ENCODE peak calls at places on chromosome 21, in seven cellular contexts. S is cardiac muscle cell, B is fibroblast of the aortic adventitia, M is renal cortical epithelial cell, V is HL-60, N is non-pigmented ciliary epithelial cell, T is M059J. G is an unnamed sample.

GRCh38 chr21:36320421-36321324 is 676 bp downstream of the MORC3 start:
- DNase-seq in S (peak; percentile 74), B (peak; percentile 58), M (peak; percentile 32), V (peak; percentile 52), N (no peak), T (peak; percentile 81), G (peak; percentile 56)

GRCh38 chr21:43268086-43268803 is 99.4 kb downstream of the CRYAA start:
- DNase-seq in S (no peak), B (no peak), M (no peak), V (no peak), N (no peak), T (no peak), G (no peak)

GRCh38 chr21:29351691-29352090 is 53.0 kb downstream of the BACH1 start:
- DNase-seq in S (peak; percentile 45), B (peak; percentile 93), M (peak; percentile 47), V (no peak), N (peak; percentile 72), T (peak; percentile 43), G (no peak)

GRCh38 chr21:17585875-17586450 is 26.7 kb downstream of the BTG3 start:
- DNase-seq in S (peak; percentile 53), B (peak; percentile 80), M (peak; percentile 58), V (peak; percentile 2), N (peak; percentile 24), T (peak; percentile 65), G (no peak)

GRCh38 chr21:14737922-14738321 is 191.8 kb upstream of the SAMSN1 start:
- DNase-seq in S (peak; percentile 52), B (peak; percentile 78), M (peak; percentile 65), V (peak; percentile 75), N (no peak), T (peak; percentile 41), G (peak; percentile 75)

GRCh38 chr21:43306911-43307676 is 119.8 kb downstream of the SIK1 start:
- DNase-seq in S (no peak), B (no peak), M (peak; percentile 72), V (no peak), N (no peak), T (peak; percentile 96), G (no peak)

GRCh38 chr21:46171585-46171984 is 12.7 kb downstream of the SPATC1L start:
- DNase-seq in S (no peak), B (peak; percentile 50), M (no peak), V (no peak), N (no peak), T (no peak), G (no peak)

GRCh38 chr21:34612056-34612455 is 2.9 kb downstream of the RCAN1 start:
- DNase-seq in S (no peak), B (no peak), M (no peak), V (no peak), N (no peak), T (no peak), G (no peak)

GRCh38 chr21:41197582-41197981 is 29.6 kb downstream of the BACE2 start:
- DNase-seq in S (no peak), B (no peak), M (peak; percentile 42), V (no peak), N (no peak), T (no peak), G (no peak)

GRCh38 chr21:17513214-17514123 is 626 bp downstream of the CXADR start:
- DNase-seq in S (peak; percentile 75), B (peak; percentile 33), M (no peak), V (no peak), N (no peak), T (peak; percentile 49), G (no peak)

GRCh38 chr21:16563111-16563510 is 833.3 kb downstream of the USP25 start:
- DNase-seq in S (no peak), B (no peak), M (no peak), V (no peak), N (no peak), T (peak; percentile 61), G (peak; percentile 32)

GRCh38 chr21:36654341-36654740 is 44.6 kb upstream of the SIM2 start:
- DNase-seq in S (no peak), B (no peak), M (no peak), V (no peak), N (no peak), T (no peak), G (no peak)

GRCh38 chr21:21396424-21396823 is 398.2 kb downstream of the NCAM2 start:
- DNase-seq in S (no peak), B (no peak), M (no peak), V (no peak), N (no peak), T (no peak), G (no peak)

GRCh38 chr21:45420623-45421041 is 15.7 kb downstream of the COL18A1 start:
- DNase-seq in S (peak; percentile 34), B (no peak), M (peak; percentile 80), V (no peak), N (no peak), T (peak; percentile 28), G (no peak)

GRCh38 chr21:29056005-29056404 is 17.4 kb downstream of the CCT8 start:
- DNase-seq in S (no peak), B (no peak), M (no peak), V (no peak), N (no peak), T (no peak), G (no peak)

GRCh38 chr21:44994016-44994365 is 54.2 kb downstream of the SLX9 start:
- DNase-seq in S (no peak), B (no peak), M (no peak), V (no peak), N (no peak), T (no peak), G (no peak)

GRCh38 chr21:43315244-43316137 is 111.4 kb downstream of the SIK1 start:
- DNase-seq in S (no peak), B (no peak), M (no peak), V (no peak), N (no peak), T (no peak), G (peak; percentile 21)

GRCh38 chr21:36753556-36753955 is 54.6 kb downstream of the SIM2 start:
- DNase-seq in S (no peak), B (peak; percentile 44), M (peak; percentile 78), V (no peak), N (peak; percentile 85), T (peak; percentile 84), G (no peak)

GRCh38 chr21:42775891-42776290 is 103.4 kb downstream of the WDR4 start:
- DNase-seq in S (no peak), B (no peak), M (no peak), V (no peak), N (no peak), T (no peak), G (no peak)

GRCh38 chr21:41403331-41403730 is 22.7 kb upstream of the MX1 start:
- DNase-seq in S (no peak), B (no peak), M (no peak), V (no peak), N (no peak), T (no peak), G (no peak)

GRCh38 chr21:45525910-45526306 is 16.3 kb downstream of the SLC19A1 start:
- DNase-seq in S (no peak), B (no peak), M (no peak), V (no peak), N (no peak), T (no peak), G (no peak)

GRCh38 chr21:34707876-34708325 is 39.1 kb downstream of the CLIC6 start:
- DNase-seq in S (no peak), B (no peak), M (no peak), V (no peak), N (no peak), T (no peak), G (no peak)